ENCODE peak calls at places on chromosomes 5 and 9, in eight cellular contexts. V is right cardiac atrium, J is AG08396, D is RWPE1, Q is H4, Z is fibroblast of lung, O is cardiac muscle cell, L is psoas muscle. E is an unnamed sample.
A peak's percentile ranks its signal among the peaks of the same experiment; 100 is the strongest.

GRCh38 chr5:151178779-151179488 is 21.4 kb upstream of the ANXA6 start:
- DNase-seq in Q (no peak), O (no peak), Z (no peak), V (no peak), J (no peak), D (no peak), L (no peak), E (peak; percentile 67)

GRCh38 chr5:1324301-1324700 is 20.6 kb downstream of the CLPTM1L start:
- DNase-seq in Q (no peak), Z (no peak), V (no peak), D (no peak), J (no peak), L (no peak), O (no peak), E (no peak)

GRCh38 chr5:178385472-178385853 is 152.9 kb upstream of the PHYKPL start:
- DNase-seq in Q (peak; percentile 51), L (no peak), J (no peak), V (no peak), Z (peak; percentile 9), D (peak; percentile 88), O (no peak), E (peak; percentile 35)

GRCh38 chr9:120886490-120886967 is 9.5 kb upstream of the PHF19 start:
- DNase-seq in J (peak; percentile 77), D (no peak), O (peak; percentile 49), V (peak; percentile 84), L (peak; percentile 74), Q (no peak), Z (peak; percentile 93), E (peak; percentile 76)

GRCh38 chr5:140023611-140024191 is 19.4 kb downstream of the NRG2 start:
- DNase-seq in O (no peak), Z (no peak), J (no peak), L (no peak), Q (no peak), D (no peak), V (no peak), E (no peak)

GRCh38 chr5:124828731-124829130 is 82.3 kb upstream of the ZNF608 start:
- DNase-seq in Z (no peak), V (no peak), O (no peak), L (no peak), D (no peak), J (no peak), Q (no peak), E (no peak)

GRCh38 chr5:106397700-106398099 is 1273.0 kb downstream of the EFNA5 start:
- DNase-seq in V (no peak), D (peak; percentile 84), J (peak; percentile 30), O (peak; percentile 71), Z (peak; percentile 98), L (no peak), Q (peak; percentile 69), E (no peak)

GRCh38 chr5:76794871-76795270 is 24.0 kb upstream of the F2RL1 start:
- DNase-seq in D (no peak), V (no peak), Q (no peak), Z (peak; percentile 39), L (no peak), J (no peak), O (peak; percentile 59), E (no peak)

GRCh38 chr5:159850192-159850573 is 66.1 kb upstream of the ADRA1B start:
- DNase-seq in J (peak; percentile 39), V (no peak), O (no peak), Q (no peak), Z (peak; percentile 84), D (peak; percentile 76), L (peak; percentile 77), E (no peak)

GRCh38 chr5:90434116-90434714 is 24.7 kb upstream of the CETN3 start:
- DNase-seq in O (peak; percentile 63), J (peak; percentile 9), V (peak; percentile 67), D (peak; percentile 11), Q (peak; percentile 35), L (no peak), Z (peak; percentile 37), E (peak; percentile 89)

GRCh38 chr5:138989720-138990119 is 114.6 kb upstream of the LRRTM2 start:
- DNase-seq in O (peak; percentile 62), L (no peak), V (no peak), J (peak; percentile 32), D (no peak), Z (peak; percentile 77), Q (no peak), E (no peak)

GRCh38 chr5:135487839-135488514 is 35.8 kb upstream of the TIFAB start:
- DNase-seq in Z (no peak), D (no peak), L (no peak), O (no peak), Q (no peak), J (no peak), V (no peak), E (no peak)

GRCh38 chr5:9545301-9545958 is 445 bp downstream of the SEMA5A start:
- DNase-seq in O (no peak), Z (peak; percentile 6), Q (no peak), D (no peak), J (no peak), L (peak; percentile 20), V (peak; percentile 58), E (no peak)

GRCh38 chr5:138653502-138653901 is 78.3 kb upstream of the HSPA9 start:
- DNase-seq in J (no peak), Q (no peak), L (no peak), D (peak; percentile 30), Z (no peak), V (no peak), O (peak; percentile 39), E (no peak)

GRCh38 chr5:27241564-27242257 is 203.3 kb upstream of the CDH9 start:
- DNase-seq in D (peak; percentile 32), J (no peak), Q (peak; percentile 98), L (no peak), V (no peak), O (peak; percentile 97), Z (peak; percentile 98), E (no peak)

GRCh38 chr5:472076-472655 is 29.2 kb downstream of the EXOC3 start:
- DNase-seq in Q (no peak), D (no peak), J (no peak), Z (peak; percentile 13), L (peak; percentile 38), O (peak; percentile 20), V (peak; percentile 74), E (no peak)

E was measured in Karpas-422.